ENCODE peak calls at places on chromosomes 2 and 18, in four cellular contexts. Q, D, L and R are unnamed samples.

GRCh38 chr18:37322497-37323035 is 243.0 kb downstream of the CELF4 start:
- DNase-seq in Q (peak; percentile 28), D (no peak), L (peak; percentile 24), R (peak; percentile 71)

GRCh38 chr2:94861308-94862152 is 9.7 kb upstream of the TEKT4 start:
- DNase-seq in Q (no peak), D (no peak), L (no peak), R (no peak)

GRCh38 chr2:237874585-237875161 is 15.2 kb downstream of the RAMP1 start:
- DNase-seq in Q (no peak), D (peak; percentile 76), L (no peak), R (no peak)

GRCh38 chr2:144702051-144702450 is 182.1 kb upstream of the ZEB2 start:
- DNase-seq in Q (peak; percentile 69), D (no peak), L (no peak), R (no peak)

GRCh38 chr2:150426724-150427123 is 60.7 kb downstream of the RND3 start:
- DNase-seq in Q (no peak), D (no peak), L (no peak), R (no peak)

GRCh38 chr2:111068435-111069058 is 52.2 kb upstream of the BCL2L11 start:
- DNase-seq in Q (no peak), D (peak; percentile 84), L (peak; percentile 70), R (no peak)

GRCh38 chr18:50947899-50948298 is 19.9 kb upstream of the ELAC1 start:
- DNase-seq in Q (no peak), D (peak; percentile 19), L (no peak), R (no peak)

GRCh38 chr2:25076749-25077148 is 34.9 kb downstream of the EFR3B start:
- DNase-seq in Q (no peak), D (no peak), L (no peak), R (no peak)

GRCh38 chr18:10518595-10519273 is 7.1 kb upstream of the NAPG start:
- DNase-seq in Q (no peak), D (no peak), L (peak; percentile 33), R (peak; percentile 33)

GRCh38 chr2:238302751-238303150 is 14.3 kb upstream of the PER2 start:
- DNase-seq in Q (no peak), D (no peak), L (no peak), R (no peak)

GRCh38 chr2:160006466-160006865 is 55.9 kb downstream of the PLA2R1 start:
- DNase-seq in Q (no peak), D (no peak), L (no peak), R (no peak)

GRCh38 chr2:101230541-101230993 is 22.1 kb upstream of the CNOT11 start:
- DNase-seq in Q (no peak), D (peak; percentile 9), L (no peak), R (no peak)

GRCh38 chr2:177906041-177906718 is 166.4 kb downstream of the PDE11A start:
- DNase-seq in Q (peak; percentile 45), D (peak; percentile 45), L (peak; percentile 77), R (no peak)

GRCh38 chr18:48920408-48921038 is 30.2 kb downstream of the SMAD7 start:
- DNase-seq in Q (no peak), D (no peak), L (no peak), R (no peak)

GRCh38 chr2:226791056-226791486 is 8.5 kb downstream of the IRS1 start:
- DNase-seq in Q (peak; percentile 88), D (peak; percentile 59), L (peak; percentile 59), R (no peak)

GRCh38 chr2:28552045-28552823 is 56.4 kb downstream of the PLB1 start:
- DNase-seq in Q (no peak), D (peak; percentile 53), L (no peak), R (no peak)

GRCh38 chr2:169365093-169365483 is 2.8 kb upstream of the LRP2 start:
- DNase-seq in Q (peak; percentile 7), D (no peak), L (no peak), R (no peak)

GRCh38 chr2:25194576-25195122 is 26.3 kb upstream of the POMC start:
- DNase-seq in Q (no peak), D (no peak), L (no peak), R (no peak)

GRCh38 chr2:110713508-110714362 is 18.6 kb upstream of the ACOXL start:
- DNase-seq in Q (no peak), D (peak; percentile 57), L (no peak), R (no peak)

GRCh38 chr18:31721596-31721995 is 37.2 kb upstream of the B4GALT6 start:
- DNase-seq in Q (no peak), D (no peak), L (no peak), R (no peak)

GRCh38 chr2:47226124-47227040 is 71.3 kb upstream of the STPG4 start:
- DNase-seq in Q (peak; percentile 5), D (no peak), L (no peak), R (no peak)

GRCh38 chr18:45168883-45169585 is 446.2 kb upstream of the SLC14A2 start:
- DNase-seq in Q (no peak), D (peak; percentile 90), L (no peak), R (no peak)

GRCh38 chr2:234269769-234270204 is 219.3 kb downstream of the SPP2 start:
- DNase-seq in Q (no peak), D (peak; percentile 20), L (no peak), R (no peak)

GRCh38 chr2:127054604-127054930 is 52.4 kb downstream of the BIN1 start:
- DNase-seq in Q (no peak), D (no peak), L (no peak), R (no peak)

GRCh38 chr2:70645733-70646420 is 92.3 kb upstream of the TGFA start:
- DNase-seq in Q (peak; percentile 18), D (no peak), L (peak; percentile 23), R (no peak)

DNA sequence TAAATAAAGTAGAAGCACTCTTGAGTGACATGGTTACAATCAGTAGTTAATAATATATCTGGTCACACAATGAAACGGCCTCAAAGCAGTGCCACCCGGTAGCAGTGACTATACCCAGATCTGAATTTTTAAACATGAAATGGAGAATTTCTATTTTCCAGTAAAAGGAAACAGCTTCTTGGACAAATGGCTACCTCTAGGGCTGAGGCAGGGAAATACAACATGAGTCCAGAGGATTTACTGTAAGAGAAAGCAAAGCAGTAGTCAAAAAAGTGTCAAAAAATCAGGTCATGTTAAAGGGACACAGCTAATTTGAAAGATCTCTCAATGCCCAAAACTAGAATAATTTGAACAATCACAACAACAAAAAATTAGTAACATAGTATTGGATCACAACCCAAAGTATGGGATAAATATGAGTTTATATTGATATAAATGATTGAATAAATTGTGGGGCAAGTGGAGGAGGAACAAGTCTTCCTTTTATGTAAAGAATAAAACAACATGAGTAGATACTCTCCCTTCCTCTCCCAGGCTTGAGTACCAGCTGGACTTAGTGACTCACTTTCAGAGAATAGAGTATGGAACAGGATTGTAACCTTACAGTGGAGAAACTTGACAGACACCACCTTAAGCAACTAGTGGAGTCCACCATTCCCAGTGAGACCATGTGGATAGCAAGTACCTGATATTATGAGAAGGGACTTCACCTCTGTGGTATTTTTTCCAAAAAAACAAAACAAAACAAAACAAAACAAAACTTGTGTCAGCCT is 180.8 kb downstream of the MBD2 start:
- DNase-seq in Q (no peak), D (peak; percentile 67), L (no peak), R (no peak)
- TF ChIP-seq CTCF in Q (no peak), D (peak; percentile 4), L (no peak), R (no peak)

DNA sequence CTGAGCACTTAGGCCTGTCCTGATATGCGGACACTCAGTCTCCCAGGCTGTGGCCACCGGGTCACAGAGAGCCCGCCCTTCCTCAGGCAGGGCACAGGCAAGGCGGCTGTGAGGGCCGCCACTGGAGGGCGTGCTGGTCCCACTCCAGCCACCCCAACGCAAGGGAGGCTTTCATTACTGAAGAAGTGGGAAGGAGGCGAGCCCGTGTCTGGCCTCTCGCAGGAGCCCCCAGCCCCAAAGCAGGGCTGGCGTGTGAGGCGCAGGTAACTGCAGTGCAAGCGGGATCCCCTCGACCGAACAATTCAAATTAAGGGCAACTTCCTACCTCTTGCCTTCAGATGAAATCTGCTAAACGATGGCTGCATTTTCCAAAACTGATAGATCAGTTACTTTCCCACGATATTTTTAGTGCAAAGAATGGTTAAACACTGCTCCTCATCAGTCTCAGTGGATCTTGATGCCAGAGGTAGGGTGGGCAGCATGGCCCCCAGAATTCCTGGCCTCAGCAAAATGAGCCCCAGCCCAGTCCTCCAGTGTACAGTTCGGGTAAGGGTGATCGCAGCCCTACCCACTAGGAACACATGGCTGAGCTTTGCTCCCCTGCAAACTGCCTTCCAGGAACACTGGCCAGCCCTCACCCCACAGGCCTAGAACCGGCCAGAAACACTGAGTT is 97.2 kb downstream of the SEPTIN10 start:
- DNase-seq in Q (no peak), D (no peak), L (peak; percentile 70), R (peak; percentile 98)
- TF ChIP-seq CTCF in Q (peak; percentile 65), D (peak; percentile 74), L (peak; percentile 68), R (peak; percentile 84)

DNA sequence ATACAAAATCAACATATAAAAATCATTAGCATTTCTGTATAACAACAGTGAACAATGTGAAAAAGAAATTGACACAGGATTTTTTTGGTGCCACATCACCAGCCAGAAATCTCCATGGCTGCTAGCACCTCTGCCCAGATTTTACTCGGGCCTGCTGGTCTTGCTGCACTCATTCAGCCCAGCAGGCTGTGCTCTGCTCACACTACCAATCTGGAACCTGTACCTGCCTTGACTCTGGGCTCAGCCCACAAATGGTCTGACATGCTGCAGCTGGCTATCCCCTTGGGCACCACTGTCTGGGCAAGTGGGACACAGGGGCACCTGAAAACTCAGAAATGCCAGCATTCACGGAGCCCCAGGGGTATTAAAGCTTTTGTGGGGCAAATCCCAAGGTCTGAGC is 392.5 kb upstream of the NRXN1 start:
- DNase-seq in Q (no peak), D (no peak), L (no peak), R (no peak)
- TF ChIP-seq CTCF in Q (no peak), D (no peak), L (no peak), R (no peak)

DNA sequence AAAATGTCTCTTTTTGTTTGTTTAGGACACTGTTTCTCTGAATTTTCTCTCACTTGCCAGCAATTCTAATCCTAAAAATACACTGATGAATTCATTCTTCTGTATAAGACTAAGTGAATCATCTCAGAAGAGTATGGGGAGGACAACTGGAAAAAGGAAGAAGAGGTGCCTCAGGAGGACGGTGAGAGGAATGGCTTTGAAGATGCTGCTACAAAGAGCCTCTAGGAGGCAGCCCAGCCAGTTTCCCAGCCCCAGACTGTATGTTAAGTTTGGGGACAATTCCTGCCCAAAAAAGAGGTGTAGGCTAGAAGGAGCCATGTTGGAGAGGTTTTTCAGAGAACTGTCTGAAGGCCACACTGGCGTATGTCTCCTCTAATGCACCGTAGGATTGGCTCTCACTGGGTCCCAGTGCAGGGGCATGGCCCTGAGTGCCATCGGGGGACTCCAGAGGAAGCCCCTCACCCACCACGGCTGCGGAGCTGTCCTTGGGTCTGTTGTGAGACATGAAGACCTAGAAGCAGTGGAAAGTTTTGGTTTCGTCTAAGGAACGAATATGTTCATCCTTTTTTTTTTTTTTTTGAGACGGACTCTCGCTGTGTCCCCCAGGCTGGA is 3.1 kb upstream of the SDC1 start:
- DNase-seq in Q (no peak), D (no peak), L (peak; percentile 14), R (no peak)
- TF ChIP-seq CTCF in Q (no peak), D (no peak), L (no peak), R (no peak)